ENCODE peak calls at places on chromosomes 1 and 21, in six cellular contexts. One of them, this sample, is unnamed.
A peak's percentile ranks its signal among the peaks of the same experiment; 100 is the strongest.

GRCh38 chr1:174031099-174031498 is 8.9 kb upstream of the RC3H1 start:
- DNase-seq in upper lobe of right lung: no peak
- DNase-seq in neural crest cell: no peak
- DNase-seq in activated CD4-positive, alpha-beta T cell treated with anti-CD3 and anti-CD28 coated beads, Interleukin-2, amount 50 U/mL, for 24 hours: no peak
- DNase-seq in occipital lobe: no peak
- DNase-seq in stimulated activated CD4-positive, alpha-beta T cell treated with anti-CD3 and anti-CD28 coated beads, Interleukin-1b, Interleukin-23, amount 100 ng/mL, for 24 hours: no peak
- DNase-seq in this sample: no peak

GRCh38 chr1:210731597-210731996 is 402.4 kb downstream of the KCNH1 start:
- DNase-seq in upper lobe of right lung: no peak
- DNase-seq in neural crest cell: no peak
- DNase-seq in activated CD4-positive, alpha-beta T cell treated with anti-CD3 and anti-CD28 coated beads, Interleukin-2, amount 50 U/mL, for 24 hours: no peak
- DNase-seq in occipital lobe: no peak
- DNase-seq in stimulated activated CD4-positive, alpha-beta T cell treated with anti-CD3 and anti-CD28 coated beads, Interleukin-1b, Interleukin-23, amount 100 ng/mL, for 24 hours: no peak
- DNase-seq in this sample: no peak

GRCh38 chr1:155179107-155180031 is 5.7 kb downstream of the TRIM46 start:
- DNase-seq in upper lobe of right lung: peak; percentile 68
- DNase-seq in neural crest cell: no peak
- DNase-seq in activated CD4-positive, alpha-beta T cell treated with anti-CD3 and anti-CD28 coated beads, Interleukin-2, amount 50 U/mL, for 24 hours: no peak
- DNase-seq in occipital lobe: no peak
- DNase-seq in stimulated activated CD4-positive, alpha-beta T cell treated with anti-CD3 and anti-CD28 coated beads, Interleukin-1b, Interleukin-23, amount 100 ng/mL, for 24 hours: no peak
- DNase-seq in this sample: no peak

GRCh38 chr1:193479187-193479586 is 292.8 kb upstream of the B3GALT2 start:
- DNase-seq in upper lobe of right lung: no peak
- DNase-seq in neural crest cell: no peak
- DNase-seq in activated CD4-positive, alpha-beta T cell treated with anti-CD3 and anti-CD28 coated beads, Interleukin-2, amount 50 U/mL, for 24 hours: no peak
- DNase-seq in occipital lobe: no peak
- DNase-seq in stimulated activated CD4-positive, alpha-beta T cell treated with anti-CD3 and anti-CD28 coated beads, Interleukin-1b, Interleukin-23, amount 100 ng/mL, for 24 hours: no peak
- DNase-seq in this sample: no peak

GRCh38 chr21:46437511-46437910 is 21.2 kb upstream of the DIP2A start:
- DNase-seq in upper lobe of right lung: no peak
- DNase-seq in neural crest cell: no peak
- DNase-seq in activated CD4-positive, alpha-beta T cell treated with anti-CD3 and anti-CD28 coated beads, Interleukin-2, amount 50 U/mL, for 24 hours: no peak
- DNase-seq in occipital lobe: no peak
- DNase-seq in stimulated activated CD4-positive, alpha-beta T cell treated with anti-CD3 and anti-CD28 coated beads, Interleukin-1b, Interleukin-23, amount 100 ng/mL, for 24 hours: no peak
- DNase-seq in this sample: no peak

GRCh38 chr1:18110968-18111367 is 3.4 kb downstream of the IGSF21 start:
- DNase-seq in upper lobe of right lung: no peak
- DNase-seq in neural crest cell: no peak
- DNase-seq in activated CD4-positive, alpha-beta T cell treated with anti-CD3 and anti-CD28 coated beads, Interleukin-2, amount 50 U/mL, for 24 hours: no peak
- DNase-seq in occipital lobe: peak; percentile 25
- DNase-seq in stimulated activated CD4-positive, alpha-beta T cell treated with anti-CD3 and anti-CD28 coated beads, Interleukin-1b, Interleukin-23, amount 100 ng/mL, for 24 hours: no peak
- DNase-seq in this sample: peak; percentile 60

GRCh38 chr1:44515416-44515815 is 110.4 kb downstream of the RNF220 start:
- DNase-seq in upper lobe of right lung: no peak
- DNase-seq in neural crest cell: no peak
- DNase-seq in activated CD4-positive, alpha-beta T cell treated with anti-CD3 and anti-CD28 coated beads, Interleukin-2, amount 50 U/mL, for 24 hours: no peak
- DNase-seq in occipital lobe: no peak
- DNase-seq in stimulated activated CD4-positive, alpha-beta T cell treated with anti-CD3 and anti-CD28 coated beads, Interleukin-1b, Interleukin-23, amount 100 ng/mL, for 24 hours: no peak
- DNase-seq in this sample: no peak

GRCh38 chr21:45559216-45560105 is 17.2 kb upstream of the SLC19A1 start:
- DNase-seq in upper lobe of right lung: peak; percentile 47
- DNase-seq in neural crest cell: no peak
- DNase-seq in activated CD4-positive, alpha-beta T cell treated with anti-CD3 and anti-CD28 coated beads, Interleukin-2, amount 50 U/mL, for 24 hours: no peak
- DNase-seq in occipital lobe: no peak
- DNase-seq in stimulated activated CD4-positive, alpha-beta T cell treated with anti-CD3 and anti-CD28 coated beads, Interleukin-1b, Interleukin-23, amount 100 ng/mL, for 24 hours: no peak
- DNase-seq in this sample: no peak

GRCh38 chr1:160086162-160086892 is 5.0 kb downstream of the KCNJ9 start:
- DNase-seq in upper lobe of right lung: no peak
- DNase-seq in neural crest cell: no peak
- DNase-seq in activated CD4-positive, alpha-beta T cell treated with anti-CD3 and anti-CD28 coated beads, Interleukin-2, amount 50 U/mL, for 24 hours: no peak
- DNase-seq in occipital lobe: no peak
- DNase-seq in stimulated activated CD4-positive, alpha-beta T cell treated with anti-CD3 and anti-CD28 coated beads, Interleukin-1b, Interleukin-23, amount 100 ng/mL, for 24 hours: no peak
- DNase-seq in this sample: no peak

GRCh38 chr1:9559673-9560072 is 20.4 kb downstream of the SLC25A33 start:
- DNase-seq in upper lobe of right lung: no peak
- DNase-seq in neural crest cell: no peak
- DNase-seq in activated CD4-positive, alpha-beta T cell treated with anti-CD3 and anti-CD28 coated beads, Interleukin-2, amount 50 U/mL, for 24 hours: no peak
- DNase-seq in occipital lobe: no peak
- DNase-seq in stimulated activated CD4-positive, alpha-beta T cell treated with anti-CD3 and anti-CD28 coated beads, Interleukin-1b, Interleukin-23, amount 100 ng/mL, for 24 hours: no peak
- DNase-seq in this sample: no peak

GRCh38 chr1:12525311-12526181 is 92.5 kb downstream of the DHRS3 start:
- DNase-seq in upper lobe of right lung: peak; percentile 87
- DNase-seq in neural crest cell: no peak
- DNase-seq in activated CD4-positive, alpha-beta T cell treated with anti-CD3 and anti-CD28 coated beads, Interleukin-2, amount 50 U/mL, for 24 hours: no peak
- DNase-seq in occipital lobe: no peak
- DNase-seq in stimulated activated CD4-positive, alpha-beta T cell treated with anti-CD3 and anti-CD28 coated beads, Interleukin-1b, Interleukin-23, amount 100 ng/mL, for 24 hours: no peak
- DNase-seq in this sample: no peak

GRCh38 chr1:106536741-106537140 is 519.7 kb upstream of the PRMT6 start:
- DNase-seq in upper lobe of right lung: no peak
- DNase-seq in neural crest cell: no peak
- DNase-seq in activated CD4-positive, alpha-beta T cell treated with anti-CD3 and anti-CD28 coated beads, Interleukin-2, amount 50 U/mL, for 24 hours: no peak
- DNase-seq in occipital lobe: no peak
- DNase-seq in stimulated activated CD4-positive, alpha-beta T cell treated with anti-CD3 and anti-CD28 coated beads, Interleukin-1b, Interleukin-23, amount 100 ng/mL, for 24 hours: no peak
- DNase-seq in this sample: no peak

GRCh38 chr1:86504130-86504479 is 35.4 kb downstream of the CLCA1 start:
- DNase-seq in upper lobe of right lung: peak; percentile 61
- DNase-seq in neural crest cell: no peak
- DNase-seq in activated CD4-positive, alpha-beta T cell treated with anti-CD3 and anti-CD28 coated beads, Interleukin-2, amount 50 U/mL, for 24 hours: no peak
- DNase-seq in occipital lobe: no peak
- DNase-seq in stimulated activated CD4-positive, alpha-beta T cell treated with anti-CD3 and anti-CD28 coated beads, Interleukin-1b, Interleukin-23, amount 100 ng/mL, for 24 hours: no peak
- DNase-seq in this sample: no peak

GRCh38 chr1:173529106-173529505 is 52.0 kb downstream of the PRDX6 start:
- DNase-seq in upper lobe of right lung: no peak
- DNase-seq in neural crest cell: no peak
- DNase-seq in activated CD4-positive, alpha-beta T cell treated with anti-CD3 and anti-CD28 coated beads, Interleukin-2, amount 50 U/mL, for 24 hours: no peak
- DNase-seq in occipital lobe: no peak
- DNase-seq in stimulated activated CD4-positive, alpha-beta T cell treated with anti-CD3 and anti-CD28 coated beads, Interleukin-1b, Interleukin-23, amount 100 ng/mL, for 24 hours: no peak
- DNase-seq in this sample: no peak

GRCh38 chr1:223029985-223030769 is 112.9 kb downstream of the TLR5 start:
- DNase-seq in upper lobe of right lung: no peak
- DNase-seq in neural crest cell: no peak
- DNase-seq in activated CD4-positive, alpha-beta T cell treated with anti-CD3 and anti-CD28 coated beads, Interleukin-2, amount 50 U/mL, for 24 hours: no peak
- DNase-seq in occipital lobe: no peak
- DNase-seq in stimulated activated CD4-positive, alpha-beta T cell treated with anti-CD3 and anti-CD28 coated beads, Interleukin-1b, Interleukin-23, amount 100 ng/mL, for 24 hours: no peak
- DNase-seq in this sample: peak; percentile 54

GRCh38 chr1:15735304-15736034 is 589 bp upstream of the SLC25A34 start:
- DNase-seq in upper lobe of right lung: no peak
- DNase-seq in neural crest cell: no peak
- DNase-seq in activated CD4-positive, alpha-beta T cell treated with anti-CD3 and anti-CD28 coated beads, Interleukin-2, amount 50 U/mL, for 24 hours: no peak
- DNase-seq in occipital lobe: no peak
- DNase-seq in stimulated activated CD4-positive, alpha-beta T cell treated with anti-CD3 and anti-CD28 coated beads, Interleukin-1b, Interleukin-23, amount 100 ng/mL, for 24 hours: no peak
- DNase-seq in this sample: no peak

GRCh38 chr1:9416506-9416905 is 122.8 kb upstream of the SLC25A33 start:
- DNase-seq in upper lobe of right lung: no peak
- DNase-seq in neural crest cell: no peak
- DNase-seq in activated CD4-positive, alpha-beta T cell treated with anti-CD3 and anti-CD28 coated beads, Interleukin-2, amount 50 U/mL, for 24 hours: no peak
- DNase-seq in occipital lobe: no peak
- DNase-seq in stimulated activated CD4-positive, alpha-beta T cell treated with anti-CD3 and anti-CD28 coated beads, Interleukin-1b, Interleukin-23, amount 100 ng/mL, for 24 hours: no peak
- DNase-seq in this sample: no peak

GRCh38 chr1:178503849-178504248 is 7.1 kb upstream of the CLEC20A start:
- DNase-seq in upper lobe of right lung: no peak
- DNase-seq in neural crest cell: no peak
- DNase-seq in activated CD4-positive, alpha-beta T cell treated with anti-CD3 and anti-CD28 coated beads, Interleukin-2, amount 50 U/mL, for 24 hours: no peak
- DNase-seq in occipital lobe: no peak
- DNase-seq in stimulated activated CD4-positive, alpha-beta T cell treated with anti-CD3 and anti-CD28 coated beads, Interleukin-1b, Interleukin-23, amount 100 ng/mL, for 24 hours: no peak
- DNase-seq in this sample: no peak

GRCh38 chr1:2228684-2229031 is 539 bp downstream of the SKI start:
- DNase-seq in upper lobe of right lung: no peak
- DNase-seq in neural crest cell: no peak
- DNase-seq in activated CD4-positive, alpha-beta T cell treated with anti-CD3 and anti-CD28 coated beads, Interleukin-2, amount 50 U/mL, for 24 hours: no peak
- DNase-seq in occipital lobe: no peak
- DNase-seq in stimulated activated CD4-positive, alpha-beta T cell treated with anti-CD3 and anti-CD28 coated beads, Interleukin-1b, Interleukin-23, amount 100 ng/mL, for 24 hours: no peak
- DNase-seq in this sample: no peak

GRCh38 chr1:34694383-34694782 is 60.5 kb upstream of the GJB5 start:
- DNase-seq in upper lobe of right lung: no peak
- DNase-seq in neural crest cell: no peak
- DNase-seq in activated CD4-positive, alpha-beta T cell treated with anti-CD3 and anti-CD28 coated beads, Interleukin-2, amount 50 U/mL, for 24 hours: no peak
- DNase-seq in occipital lobe: no peak
- DNase-seq in stimulated activated CD4-positive, alpha-beta T cell treated with anti-CD3 and anti-CD28 coated beads, Interleukin-1b, Interleukin-23, amount 100 ng/mL, for 24 hours: no peak
- DNase-seq in this sample: no peak

GRCh38 chr1:206737729-206738222 is 32.8 kb upstream of the IL19 start:
- DNase-seq in upper lobe of right lung: no peak
- DNase-seq in neural crest cell: no peak
- DNase-seq in activated CD4-positive, alpha-beta T cell treated with anti-CD3 and anti-CD28 coated beads, Interleukin-2, amount 50 U/mL, for 24 hours: no peak
- DNase-seq in occipital lobe: no peak
- DNase-seq in stimulated activated CD4-positive, alpha-beta T cell treated with anti-CD3 and anti-CD28 coated beads, Interleukin-1b, Interleukin-23, amount 100 ng/mL, for 24 hours: no peak
- DNase-seq in this sample: no peak

GRCh38 chr1:8562881-8563865 is 245.3 kb downstream of the SLC45A1 start:
- DNase-seq in upper lobe of right lung: no peak
- DNase-seq in neural crest cell: no peak
- DNase-seq in activated CD4-positive, alpha-beta T cell treated with anti-CD3 and anti-CD28 coated beads, Interleukin-2, amount 50 U/mL, for 24 hours: no peak
- DNase-seq in occipital lobe: no peak
- DNase-seq in stimulated activated CD4-positive, alpha-beta T cell treated with anti-CD3 and anti-CD28 coated beads, Interleukin-1b, Interleukin-23, amount 100 ng/mL, for 24 hours: no peak
- DNase-seq in this sample: no peak

GRCh38 chr1:80994934-80995333 is 805.8 kb upstream of the ADGRL2 start:
- DNase-seq in upper lobe of right lung: no peak
- DNase-seq in neural crest cell: no peak
- DNase-seq in activated CD4-positive, alpha-beta T cell treated with anti-CD3 and anti-CD28 coated beads, Interleukin-2, amount 50 U/mL, for 24 hours: no peak
- DNase-seq in occipital lobe: no peak
- DNase-seq in stimulated activated CD4-positive, alpha-beta T cell treated with anti-CD3 and anti-CD28 coated beads, Interleukin-1b, Interleukin-23, amount 100 ng/mL, for 24 hours: no peak
- DNase-seq in this sample: no peak

GRCh38 chr1:199843856-199844255 is 183.7 kb upstream of the NR5A2 start:
- DNase-seq in upper lobe of right lung: no peak
- DNase-seq in neural crest cell: no peak
- DNase-seq in activated CD4-positive, alpha-beta T cell treated with anti-CD3 and anti-CD28 coated beads, Interleukin-2, amount 50 U/mL, for 24 hours: no peak
- DNase-seq in occipital lobe: no peak
- DNase-seq in stimulated activated CD4-positive, alpha-beta T cell treated with anti-CD3 and anti-CD28 coated beads, Interleukin-1b, Interleukin-23, amount 100 ng/mL, for 24 hours: no peak
- DNase-seq in this sample: no peak

GRCh38 chr1:211327341-211327921 is 798 bp downstream of the TRAF5 start:
- DNase-seq in upper lobe of right lung: no peak
- DNase-seq in neural crest cell: no peak
- DNase-seq in activated CD4-positive, alpha-beta T cell treated with anti-CD3 and anti-CD28 coated beads, Interleukin-2, amount 50 U/mL, for 24 hours: no peak
- DNase-seq in occipital lobe: no peak
- DNase-seq in stimulated activated CD4-positive, alpha-beta T cell treated with anti-CD3 and anti-CD28 coated beads, Interleukin-1b, Interleukin-23, amount 100 ng/mL, for 24 hours: no peak
- DNase-seq in this sample: peak; percentile 36

GRCh38 chr1:20339811-20340457 is 49.3 kb downstream of the VWA5B1 start:
- DNase-seq in upper lobe of right lung: no peak
- DNase-seq in neural crest cell: no peak
- DNase-seq in activated CD4-positive, alpha-beta T cell treated with anti-CD3 and anti-CD28 coated beads, Interleukin-2, amount 50 U/mL, for 24 hours: no peak
- DNase-seq in occipital lobe: no peak
- DNase-seq in stimulated activated CD4-positive, alpha-beta T cell treated with anti-CD3 and anti-CD28 coated beads, Interleukin-1b, Interleukin-23, amount 100 ng/mL, for 24 hours: no peak
- DNase-seq in this sample: no peak

GRCh38 chr1:21931171-21932093 is 5.7 kb downstream of the HSPG2 start:
- DNase-seq in upper lobe of right lung: peak; percentile 89
- DNase-seq in neural crest cell: no peak
- DNase-seq in activated CD4-positive, alpha-beta T cell treated with anti-CD3 and anti-CD28 coated beads, Interleukin-2, amount 50 U/mL, for 24 hours: no peak
- DNase-seq in occipital lobe: no peak
- DNase-seq in stimulated activated CD4-positive, alpha-beta T cell treated with anti-CD3 and anti-CD28 coated beads, Interleukin-1b, Interleukin-23, amount 100 ng/mL, for 24 hours: no peak
- DNase-seq in this sample: no peak

GRCh38 chr1:17916702-17917101 is 161.6 kb downstream of the ACTL8 start:
- DNase-seq in upper lobe of right lung: no peak
- DNase-seq in neural crest cell: no peak
- DNase-seq in activated CD4-positive, alpha-beta T cell treated with anti-CD3 and anti-CD28 coated beads, Interleukin-2, amount 50 U/mL, for 24 hours: no peak
- DNase-seq in occipital lobe: no peak
- DNase-seq in stimulated activated CD4-positive, alpha-beta T cell treated with anti-CD3 and anti-CD28 coated beads, Interleukin-1b, Interleukin-23, amount 100 ng/mL, for 24 hours: no peak
- DNase-seq in this sample: no peak

GRCh38 chr1:100414693-100415092 is 62.4 kb downstream of the CDC14A start:
- DNase-seq in upper lobe of right lung: no peak
- DNase-seq in neural crest cell: no peak
- DNase-seq in activated CD4-positive, alpha-beta T cell treated with anti-CD3 and anti-CD28 coated beads, Interleukin-2, amount 50 U/mL, for 24 hours: no peak
- DNase-seq in occipital lobe: no peak
- DNase-seq in stimulated activated CD4-positive, alpha-beta T cell treated with anti-CD3 and anti-CD28 coated beads, Interleukin-1b, Interleukin-23, amount 100 ng/mL, for 24 hours: no peak
- DNase-seq in this sample: no peak

GRCh38 chr21:8990326-8991087 is 1530.9 kb upstream of the TPTE start:
- DNase-seq in upper lobe of right lung: no peak
- DNase-seq in neural crest cell: no peak
- DNase-seq in activated CD4-positive, alpha-beta T cell treated with anti-CD3 and anti-CD28 coated beads, Interleukin-2, amount 50 U/mL, for 24 hours: no peak
- DNase-seq in occipital lobe: no peak
- DNase-seq in stimulated activated CD4-positive, alpha-beta T cell treated with anti-CD3 and anti-CD28 coated beads, Interleukin-1b, Interleukin-23, amount 100 ng/mL, for 24 hours: no peak
- DNase-seq in this sample: no peak

GRCh38 chr21:25735895-25736597 is 1.3 kb downstream of the GABPA start:
- DNase-seq in upper lobe of right lung: no peak
- DNase-seq in neural crest cell: no peak
- DNase-seq in activated CD4-positive, alpha-beta T cell treated with anti-CD3 and anti-CD28 coated beads, Interleukin-2, amount 50 U/mL, for 24 hours: no peak
- DNase-seq in occipital lobe: no peak
- DNase-seq in stimulated activated CD4-positive, alpha-beta T cell treated with anti-CD3 and anti-CD28 coated beads, Interleukin-1b, Interleukin-23, amount 100 ng/mL, for 24 hours: no peak
- DNase-seq in this sample: no peak

GRCh38 chr1:98920441-98921110 is 84.1 kb downstream of the PLPPR5 start:
- DNase-seq in upper lobe of right lung: no peak
- DNase-seq in neural crest cell: no peak
- DNase-seq in activated CD4-positive, alpha-beta T cell treated with anti-CD3 and anti-CD28 coated beads, Interleukin-2, amount 50 U/mL, for 24 hours: no peak
- DNase-seq in occipital lobe: no peak
- DNase-seq in stimulated activated CD4-positive, alpha-beta T cell treated with anti-CD3 and anti-CD28 coated beads, Interleukin-1b, Interleukin-23, amount 100 ng/mL, for 24 hours: no peak
- DNase-seq in this sample: no peak

GRCh38 chr1:248174521-248174920 is at the start of gene OR2M2:
- DNase-seq in upper lobe of right lung: no peak
- DNase-seq in neural crest cell: no peak
- DNase-seq in activated CD4-positive, alpha-beta T cell treated with anti-CD3 and anti-CD28 coated beads, Interleukin-2, amount 50 U/mL, for 24 hours: no peak
- DNase-seq in occipital lobe: no peak
- DNase-seq in stimulated activated CD4-positive, alpha-beta T cell treated with anti-CD3 and anti-CD28 coated beads, Interleukin-1b, Interleukin-23, amount 100 ng/mL, for 24 hours: no peak
- DNase-seq in this sample: no peak

GRCh38 chr1:76933847-76934657 is 66.8 kb downstream of the ST6GALNAC5 start:
- DNase-seq in upper lobe of right lung: no peak
- DNase-seq in neural crest cell: no peak
- DNase-seq in activated CD4-positive, alpha-beta T cell treated with anti-CD3 and anti-CD28 coated beads, Interleukin-2, amount 50 U/mL, for 24 hours: no peak
- DNase-seq in occipital lobe: no peak
- DNase-seq in stimulated activated CD4-positive, alpha-beta T cell treated with anti-CD3 and anti-CD28 coated beads, Interleukin-1b, Interleukin-23, amount 100 ng/mL, for 24 hours: no peak
- DNase-seq in this sample: no peak

GRCh38 chr1:46394872-46395465 is 852 bp downstream of the FAAH start:
- DNase-seq in upper lobe of right lung: no peak
- DNase-seq in neural crest cell: no peak
- DNase-seq in activated CD4-positive, alpha-beta T cell treated with anti-CD3 and anti-CD28 coated beads, Interleukin-2, amount 50 U/mL, for 24 hours: no peak
- DNase-seq in occipital lobe: no peak
- DNase-seq in stimulated activated CD4-positive, alpha-beta T cell treated with anti-CD3 and anti-CD28 coated beads, Interleukin-1b, Interleukin-23, amount 100 ng/mL, for 24 hours: no peak
- DNase-seq in this sample: no peak

This sample was measured in WTC11.